ENCODE peak calls at places on chromosomes 1 and 21, in five cellular contexts. Q is hippocampal formation, W is adipocyte, E is ELR, F is activated gamma-delta T cell treated with Interleukin-2 at 50 U/mL for 16 hours. O is an unnamed sample.
A peak's percentile ranks its signal among the peaks of the same experiment; 100 is the strongest.

GRCh38 chr21:43312751-43313169 is 114.2 kb downstream of the SIK1 start:
- DNase-seq in E (no peak), F (no peak), Q (no peak), W (no peak), O (no peak)

GRCh38 chr1:200731654-200732332 is 6.9 kb upstream of the CAMSAP2 start:
- DNase-seq in E (no peak), Q (no peak), F (no peak), W (no peak), O (no peak)

GRCh38 chr1:9903801-9904527 is 6.1 kb downstream of the CTNNBIP1 start:
- DNase-seq in F (no peak), W (no peak), E (no peak), Q (no peak), O (no peak)

GRCh38 chr1:198088360-198089071 is 68.3 kb upstream of the NEK7 start:
- DNase-seq in W (peak; percentile 83), F (no peak), Q (peak; percentile 7), E (peak; percentile 65), O (no peak)

GRCh38 chr1:93437976-93438605 is 9.8 kb upstream of the FNBP1L start:
- DNase-seq in Q (peak; percentile 66), F (no peak), W (peak; percentile 83), E (peak; percentile 76), O (no peak)

GRCh38 chr1:247172956-247173355 is 1.1 kb upstream of the ZNF124 start:
- DNase-seq in E (no peak), Q (no peak), W (no peak), F (no peak), O (no peak)

GRCh38 chr1:173887627-173888026 is 19.4 kb downstream of the ZBTB37 start:
- DNase-seq in Q (no peak), W (no peak), F (no peak), E (no peak), O (no peak)

GRCh38 chr1:181718034-181718433 is 234.7 kb downstream of the CACNA1E start:
- DNase-seq in W (no peak), F (no peak), E (no peak), Q (no peak), O (no peak)

GRCh38 chr21:41755258-41755933 is 11.5 kb downstream of the RIPK4 start:
- DNase-seq in W (no peak), Q (no peak), E (no peak), F (no peak), O (peak; percentile 30)

GRCh38 chr1:54987830-54988705 is 7.6 kb downstream of the TMEM61 start:
- DNase-seq in Q (no peak), W (peak; percentile 60), E (peak; percentile 43), F (no peak), O (no peak)

GRCh38 chr1:109677459-109677858 is 9.6 kb downstream of the GSTM2 start:
- DNase-seq in E (no peak), W (no peak), Q (no peak), F (no peak), O (no peak)

GRCh38 chr1:46174448-46175231 is at the start of gene TSPAN1:
- DNase-seq in F (no peak), Q (no peak), E (peak; percentile 19), W (peak; percentile 37), O (no peak)

GRCh38 chr1:43552813-43553212 is 22.1 kb downstream of the PTPRF start:
- DNase-seq in Q (peak; percentile 86), F (no peak), W (no peak), E (no peak), O (no peak)

GRCh38 chr1:51253691-51254090 is 17.6 kb downstream of the RNF11 start:
- DNase-seq in F (no peak), Q (no peak), E (peak; percentile 15), W (no peak), O (no peak)

GRCh38 chr1:77400781-77401180 is 119.0 kb downstream of the AK5 start:
- DNase-seq in W (no peak), E (no peak), F (no peak), Q (no peak), O (no peak)

GRCh38 chr1:212567676-212568075 is 40.9 kb upstream of the ATF3 start:
- DNase-seq in E (no peak), Q (no peak), W (no peak), F (no peak), O (no peak)